ENCODE peak calls at places on chromosomes 13 and 19, in nine cellular contexts. L is fibroblast of lung; G is stomach; C is effector memory CD4-positive, alpha-beta T cell; Z is ovary; P is lung; W is adrenal gland; V is thoracic aorta; D is right atrium auricular region. S is an unnamed sample. For H3K9me3 and H3K4me1, the result is how much of the 10 kb centered on the place peaks cover.

GRCh38 chr19:6733338-6734095 is 3.9 kb downstream of the GPR108 start:
- DNase-seq in L (no peak), G (no peak), C (no peak), Z (no peak), P (peak), W (no peak), V (no peak), D (no peak), S (no peak)

GRCh38 chr19:43675269-43675879 is 5.4 kb upstream of the PLAUR start:
- DNase-seq in L (peak), G (peak), C (no peak), Z (no peak), P (peak), W (no peak), V (no peak), D (no peak), S (no peak)

GRCh38 chr13:94558721-94559120 is 37.2 kb downstream of the TGDS start:
- DNase-seq in L (peak), G (no peak), C (no peak), Z (no peak), P (no peak), W (no peak), V (no peak), D (no peak), S (no peak)

GRCh38 chr19:6671960-6672359 is 2.0 kb upstream of the TNFSF14 start:
- DNase-seq in L (no peak), G (no peak), C (no peak), Z (no peak), P (no peak), W (no peak), V (no peak), D (no peak), S (no peak)

GRCh38 chr19:18762125-18763023 is 28.7 kb downstream of the COMP start:
- DNase-seq in L (peak), G (peak), C (no peak), Z (peak), P (peak), W (peak), V (no peak), D (no peak), S (no peak)

GRCh38 chr13:33931397-33931987 is 113.5 kb downstream of the RFC3 start:
- DNase-seq in L (peak), G (no peak), C (no peak), Z (no peak), P (no peak), W (no peak), V (no peak), D (no peak), S (no peak)

GRCh38 chr19:49161987-49162386 is 4.4 kb downstream of the TRPM4 start:
- DNase-seq in L (peak), G (no peak), C (no peak), Z (no peak), P (no peak), W (no peak), V (no peak), D (no peak), S (no peak)

GRCh38 chr13:105273665-105274222 is 1261.7 kb downstream of the EFNB2 start:
- DNase-seq in L (no peak), G (no peak), C (no peak), Z (no peak), P (no peak), W (no peak), V (no peak), D (no peak), S (no peak)

GRCh38 chr13:113428871-113429607 is 24.2 kb downstream of the ADPRHL1 start:
- DNase-seq in L (no peak), G (no peak), C (no peak), Z (no peak), P (no peak), W (no peak), V (no peak), D (no peak), S (no peak)

GRCh38 chr19:48837081-48837524 is 812 bp upstream of the HSD17B14 start:
- DNase-seq in L (peak), G (peak), C (peak), Z (peak), P (peak), W (peak), V (peak), D (peak), S (peak)

GRCh38 chr19:15137777-15138176 is 30.6 kb downstream of the SYDE1 start:
- DNase-seq in L (peak), G (no peak), C (no peak), Z (no peak), P (no peak), W (no peak), V (no peak), D (no peak), S (no peak)

DNA sequence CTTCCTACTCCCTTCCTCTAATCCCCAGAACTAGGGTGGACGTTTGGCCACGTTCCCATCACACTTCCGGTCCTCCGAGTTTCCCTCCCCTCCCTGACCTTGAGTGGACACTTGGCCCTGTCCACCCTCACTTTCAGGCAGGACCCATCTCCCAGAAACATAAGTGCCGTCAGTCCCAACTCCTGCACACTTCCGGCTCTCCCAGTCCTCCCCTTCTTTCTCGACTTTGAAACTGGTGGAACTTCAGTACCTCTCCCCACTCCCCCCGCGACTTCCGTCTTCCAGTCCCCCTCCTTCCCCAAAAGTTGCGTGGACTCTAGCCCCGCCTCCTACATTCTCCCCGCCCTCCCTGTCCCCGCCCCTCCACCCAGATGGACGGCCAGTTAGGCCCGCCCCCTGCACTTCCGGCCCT is 278 bp upstream of the ZNF274 start:
- DNase-seq in L (no peak), G (no peak), C (peak), Z (peak), P (no peak), W (no peak), V (no peak), D (no peak), S (no peak)
- H3K9me3 ChIP-seq in L (under half), G (half or more), C (under half), Z (under half), P (under half), W (under half), V (half or more), D (half or more), S (under half)

DNA sequence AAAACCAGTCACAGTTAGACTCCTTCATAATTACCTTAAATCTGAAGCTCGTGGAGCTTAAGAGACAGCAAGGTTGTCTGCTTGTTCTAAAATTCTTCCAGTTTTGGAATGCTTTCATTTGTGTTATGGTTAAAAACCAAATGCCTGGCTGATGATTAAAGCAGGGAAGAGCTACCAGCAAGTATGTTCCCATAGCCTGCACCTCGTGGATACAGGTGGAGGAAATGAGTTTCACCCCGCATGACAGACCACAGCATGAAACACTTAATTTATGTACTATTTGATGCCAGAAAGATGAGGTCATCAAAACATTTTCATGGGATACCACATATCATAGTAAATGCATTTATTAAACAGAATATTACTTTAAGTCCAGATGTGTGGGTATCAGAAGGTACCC is 416 bp upstream of the DOCK9 start:
- DNase-seq in L (peak), G (no peak), C (no peak), Z (no peak), P (no peak), W (no peak), V (no peak), D (no peak), S (no peak)
- H3K4me1 ChIP-seq in L (under half), G (half or more), C (under half), Z (under half), P (under half), W (under half), V (under half), D (under half), S (under half)

DNA sequence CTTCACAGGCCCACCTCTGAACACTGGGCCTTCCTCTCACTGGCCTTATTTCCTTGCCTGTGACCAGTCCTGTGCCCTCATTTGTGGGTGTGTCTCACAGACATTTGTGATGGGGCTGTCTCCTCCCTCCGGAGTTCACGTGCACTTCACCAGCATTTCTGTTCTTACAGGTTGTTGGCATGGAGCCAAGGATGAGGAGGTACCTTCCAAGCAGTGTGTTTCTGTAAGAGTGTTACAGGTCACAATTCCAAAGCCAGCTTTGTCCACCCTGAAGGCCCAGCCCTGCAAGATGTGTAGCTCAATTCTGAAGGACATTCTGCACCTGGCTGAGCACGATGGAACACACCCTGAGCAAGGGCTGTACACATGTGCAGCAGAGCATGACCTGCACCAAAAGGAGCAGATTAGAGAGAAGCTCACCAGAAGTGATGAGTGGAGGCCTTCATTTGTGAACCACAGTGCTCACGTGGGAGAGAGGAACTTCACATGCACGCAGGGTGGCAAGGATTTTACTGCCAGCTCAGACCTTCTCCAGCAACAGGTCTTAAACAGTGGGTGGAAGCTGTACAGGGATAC is 8.1 kb downstream of the ZNF749 start:
- DNase-seq in L (no peak), G (no peak), C (no peak), Z (no peak), P (no peak), W (no peak), V (no peak), D (no peak), S (no peak)
- H3K9me3 ChIP-seq in L (under half), G (half or more), C (under half), Z (under half), P (under half), W (under half), V (half or more), D (under half), S (under half)

GRCh38 chr13:27280841-27281240 is 10.2 kb downstream of the RASL11A start:
- DNase-seq in L (no peak), G (no peak), C (no peak), Z (no peak), P (no peak), W (no peak), V (no peak), D (no peak), S (no peak)

GRCh38 chr13:27279506-27279905 is 8.9 kb downstream of the RASL11A start:
- DNase-seq in L (no peak), G (no peak), C (no peak), Z (no peak), P (no peak), W (no peak), V (no peak), D (no peak), S (no peak)

GRCh38 chr13:27281420-27281819 is 10.8 kb downstream of the RASL11A start:
- DNase-seq in L (no peak), G (no peak), C (no peak), Z (no peak), P (no peak), W (no peak), V (no peak), D (no peak), S (no peak)

GRCh38 chr13:27283906-27284523 is 13.4 kb downstream of the RASL11A start:
- DNase-seq in L (no peak), G (no peak), C (no peak), Z (no peak), P (no peak), W (peak), V (no peak), D (no peak), S (no peak)

DNA sequence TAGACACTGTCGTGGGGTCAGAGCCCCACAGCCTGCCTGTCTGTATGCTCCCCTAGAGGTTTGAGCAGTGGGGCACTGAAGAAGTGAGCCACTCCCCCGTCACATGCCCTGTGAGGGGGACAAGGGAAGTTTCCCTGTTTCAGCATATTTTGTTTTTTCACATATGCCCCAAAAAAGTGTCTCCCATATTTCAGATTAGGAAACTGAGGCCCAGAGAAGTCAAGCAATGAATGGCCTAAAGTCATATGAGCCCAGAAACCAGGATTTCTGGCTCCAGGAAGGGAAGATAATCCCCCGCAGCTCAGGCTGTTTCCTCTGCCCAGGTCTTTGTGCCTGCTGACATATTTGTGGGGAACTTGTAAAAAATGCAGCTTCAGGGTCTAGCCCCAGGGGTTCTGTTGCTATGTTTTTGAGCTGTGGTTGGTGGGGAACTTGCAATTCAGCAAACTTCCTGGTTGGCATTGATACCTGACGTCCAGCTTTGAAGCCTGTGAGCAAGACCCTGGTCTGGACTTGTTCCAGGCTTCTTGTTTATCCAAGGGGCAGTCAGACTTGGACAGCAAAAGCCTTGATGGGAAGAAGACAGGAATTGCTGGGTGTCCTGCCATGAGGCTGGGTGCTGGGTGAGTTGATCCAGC is 9.5 kb downstream of the RASL11A start:
- DNase-seq in L (no peak), G (no peak), C (no peak), Z (no peak), P (no peak), W (no peak), V (no peak), D (no peak), S (no peak)
- H3K4me1 ChIP-seq in L (under half), G (under half), C (under half), Z (under half), P (under half), W (under half), V (under half), D (under half), S (under half)

GRCh38 chr19:22619932-22620331 is 14.2 kb upstream of the ZNF492 start:
- DNase-seq in L (no peak), G (no peak), C (no peak), Z (no peak), P (no peak), W (no peak), V (no peak), D (no peak), S (no peak)
- H3K9me3 ChIP-seq in L (under half), G (half or more), C (under half), Z (under half), P (under half), W (under half), V (under half), D (under half), S (under half)

DNA sequence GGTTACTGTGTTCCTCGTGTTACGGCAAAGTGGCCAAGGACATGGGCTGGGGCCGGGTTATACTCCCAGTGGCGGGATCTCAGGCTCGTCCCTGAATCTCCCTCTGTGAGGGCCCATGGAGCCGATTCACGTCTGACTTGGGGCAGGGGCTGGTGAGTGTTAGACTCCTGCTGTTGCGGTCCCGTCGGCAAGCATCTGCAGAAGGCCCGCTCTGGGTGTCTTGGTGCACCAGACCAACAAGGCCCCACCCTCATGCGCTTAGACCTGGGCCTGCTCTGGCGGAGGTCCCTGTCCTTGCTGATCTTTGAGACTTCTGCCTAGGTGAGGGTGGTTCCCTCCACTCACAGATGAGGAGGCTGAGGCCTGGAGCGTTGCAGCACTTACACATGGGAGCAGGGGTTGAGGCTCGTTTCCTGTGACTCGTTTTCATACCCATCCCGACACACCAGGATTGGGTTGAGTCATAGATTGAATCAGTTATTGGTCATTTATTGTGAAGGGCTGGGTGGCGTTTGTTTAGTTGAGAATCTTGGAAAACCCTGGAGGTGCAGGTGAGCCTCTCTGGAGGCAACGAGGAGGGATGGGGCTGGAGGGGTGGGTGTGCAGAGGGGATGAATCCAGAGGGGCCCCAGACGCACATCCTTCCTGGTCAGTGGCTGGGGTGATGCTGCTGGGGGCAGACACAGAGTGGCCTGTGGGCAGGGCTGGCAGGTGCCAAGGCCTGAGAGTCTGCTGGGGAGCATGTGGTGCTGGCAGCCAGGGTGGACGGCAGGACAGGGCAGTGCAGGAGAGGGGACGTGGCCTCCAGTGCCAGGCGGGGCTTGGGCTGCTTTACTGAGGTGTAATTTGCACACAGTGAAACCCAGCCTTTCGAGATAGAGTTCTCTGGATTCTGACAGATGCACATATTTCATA is 4.6 kb downstream of the EPN1 start:
- DNase-seq in L (peak), G (no peak), C (no peak), Z (no peak), P (no peak), W (no peak), V (no peak), D (no peak), S (no peak)
- H3K4me1 ChIP-seq in L (under half), G (half or more), C (under half), Z (under half), P (under half), W (half or more), V (under half), D (half or more), S (under half)

DNA sequence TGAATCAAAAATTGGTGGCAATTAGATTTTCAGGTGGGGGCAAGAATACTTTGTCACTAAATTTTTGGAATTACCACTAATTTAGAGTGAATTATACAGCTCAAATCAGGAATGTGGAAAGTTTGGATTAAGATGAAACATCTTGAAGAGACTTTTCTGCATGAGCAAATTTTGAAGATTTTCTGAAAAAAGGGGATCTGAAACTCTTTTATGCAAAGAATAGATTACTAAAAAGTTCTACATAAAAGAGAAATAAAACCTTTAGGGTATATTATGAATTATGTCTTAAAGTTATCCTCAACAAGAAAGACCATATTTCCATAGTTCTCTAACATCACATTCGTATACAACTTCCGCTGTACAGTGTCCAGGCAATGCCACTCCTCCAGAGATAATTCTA is 36.7 kb downstream of the ZNF93 start:
- DNase-seq in L (no peak), G (no peak), C (no peak), Z (no peak), P (no peak), W (no peak), V (no peak), D (no peak), S (no peak)
- H3K9me3 ChIP-seq in L (under half), G (half or more), C (under half), Z (under half), P (under half), W (under half), V (half or more), D (under half), S (under half)